ENCODE peak calls at places on chromosomes 16 and 17, in ten cellular contexts. One of them, this sample, is unnamed.
A peak's percentile ranks its signal among the peaks of the same experiment; 100 is the strongest.

GRCh38 chr16:1773703-1774455 is 945 bp upstream of the MRPS34 start:
- DNase-seq in K562: no peak
- DNase-seq in prostate gland: no peak
- DNase-seq in esophagus muscularis mucosa: no peak
- DNase-seq in HL-60: peak; percentile 57
- DNase-seq in H1: no peak
- DNase-seq in GM12878: no peak
- DNase-seq in transverse colon: peak; percentile 50
- DNase-seq in GM23338: no peak
- DNase-seq in spleen: no peak
- DNase-seq in this sample: no peak

GRCh38 chr17:69314246-69315030 is 12.5 kb downstream of the ABCA5 start:
- DNase-seq in GM23338: peak; percentile 33
- DNase-seq in K562: no peak
- DNase-seq in transverse colon: no peak
- DNase-seq in H1: no peak
- DNase-seq in prostate gland: no peak
- DNase-seq in GM12878: no peak
- DNase-seq in esophagus muscularis mucosa: no peak
- DNase-seq in spleen: no peak
- DNase-seq in HL-60: no peak
- DNase-seq in this sample: no peak

GRCh38 chr17:17366941-17367885 is 64.0 kb downstream of the NT5M start:
- DNase-seq in HL-60: peak; percentile 41
- DNase-seq in transverse colon: no peak
- DNase-seq in prostate gland: no peak
- DNase-seq in GM23338: no peak
- DNase-seq in K562: no peak
- DNase-seq in spleen: peak; percentile 74
- DNase-seq in H1: no peak
- DNase-seq in GM12878: no peak
- DNase-seq in esophagus muscularis mucosa: no peak
- DNase-seq in this sample: no peak

GRCh38 chr17:56424005-56424404 is 169.5 kb upstream of the NOG start:
- DNase-seq in HL-60: no peak
- DNase-seq in prostate gland: no peak
- DNase-seq in GM23338: no peak
- DNase-seq in K562: no peak
- DNase-seq in GM12878: no peak
- DNase-seq in transverse colon: no peak
- DNase-seq in esophagus muscularis mucosa: no peak
- DNase-seq in spleen: no peak
- DNase-seq in H1: no peak
- DNase-seq in this sample: no peak

GRCh38 chr17:4747847-4748246 is 8.1 kb upstream of the CXCL16 start:
- DNase-seq in esophagus muscularis mucosa: no peak
- DNase-seq in H1: no peak
- DNase-seq in GM12878: no peak
- DNase-seq in K562: no peak
- DNase-seq in prostate gland: no peak
- DNase-seq in transverse colon: no peak
- DNase-seq in GM23338: no peak
- DNase-seq in HL-60: no peak
- DNase-seq in spleen: no peak
- DNase-seq in this sample: no peak

GRCh38 chr16:47886631-47887415 is 269.0 kb downstream of the ABCC12 start:
- DNase-seq in esophagus muscularis mucosa: peak; percentile 80
- DNase-seq in prostate gland: no peak
- DNase-seq in GM12878: no peak
- DNase-seq in spleen: no peak
- DNase-seq in GM23338: no peak
- DNase-seq in H1: no peak
- DNase-seq in HL-60: no peak
- DNase-seq in transverse colon: no peak
- DNase-seq in K562: no peak
- DNase-seq in this sample: no peak

GRCh38 chr16:49593423-49594040 is 219.9 kb downstream of the C16orf78 start:
- DNase-seq in H1: peak; percentile 47
- DNase-seq in GM23338: no peak
- DNase-seq in HL-60: no peak
- DNase-seq in K562: no peak
- DNase-seq in esophagus muscularis mucosa: no peak
- DNase-seq in GM12878: no peak
- DNase-seq in transverse colon: no peak
- DNase-seq in spleen: peak; percentile 41
- DNase-seq in prostate gland: no peak
- DNase-seq in this sample: no peak

GRCh38 chr17:76816590-76817135 is 51.5 kb upstream of the MGAT5B start:
- DNase-seq in prostate gland: peak; percentile 10
- DNase-seq in GM12878: no peak
- DNase-seq in spleen: no peak
- DNase-seq in H1: peak; percentile 69
- DNase-seq in HL-60: peak; percentile 17
- DNase-seq in K562: peak; percentile 73
- DNase-seq in esophagus muscularis mucosa: no peak
- DNase-seq in GM23338: peak; percentile 88
- DNase-seq in transverse colon: peak; percentile 31
- DNase-seq in this sample: no peak

GRCh38 chr17:28398280-28398981 is 7.6 kb downstream of the SLC46A1 start:
- DNase-seq in H1: no peak
- DNase-seq in prostate gland: no peak
- DNase-seq in esophagus muscularis mucosa: no peak
- DNase-seq in transverse colon: no peak
- DNase-seq in GM23338: no peak
- DNase-seq in spleen: no peak
- DNase-seq in GM12878: no peak
- DNase-seq in K562: no peak
- DNase-seq in HL-60: no peak
- DNase-seq in this sample: no peak

GRCh38 chr16:31344712-31345111 is 10.3 kb upstream of the ITGAX start:
- DNase-seq in prostate gland: no peak
- DNase-seq in K562: no peak
- DNase-seq in GM12878: peak; percentile 62
- DNase-seq in transverse colon: no peak
- DNase-seq in HL-60: no peak
- DNase-seq in H1: no peak
- DNase-seq in GM23338: no peak
- DNase-seq in esophagus muscularis mucosa: no peak
- DNase-seq in spleen: no peak
- DNase-seq in this sample: peak; percentile 61
- TF ChIP-seq POLR2AphosphoS5 in prostate gland: no peak
- TF ChIP-seq POLR2AphosphoS5 in K562: no peak
- TF ChIP-seq POLR2AphosphoS5 in GM12878: no peak
- TF ChIP-seq POLR2AphosphoS5 in transverse colon: no peak
- TF ChIP-seq POLR2AphosphoS5 in HL-60: no peak
- TF ChIP-seq POLR2AphosphoS5 in H1: no peak
- TF ChIP-seq POLR2AphosphoS5 in GM23338: no peak
- TF ChIP-seq POLR2AphosphoS5 in esophagus muscularis mucosa: no peak
- TF ChIP-seq POLR2AphosphoS5 in spleen: no peak
- TF ChIP-seq POLR2AphosphoS5 in this sample: no peak

GRCh38 chr17:2059837-2060658 is 5.1 kb downstream of the HIC1 start:
- DNase-seq in transverse colon: no peak
- DNase-seq in prostate gland: no peak
- DNase-seq in GM23338: no peak
- DNase-seq in esophagus muscularis mucosa: no peak
- DNase-seq in HL-60: no peak
- DNase-seq in H1: no peak
- DNase-seq in spleen: no peak
- DNase-seq in K562: no peak
- DNase-seq in GM12878: no peak
- DNase-seq in this sample: no peak
- H3K27ac ChIP-seq in transverse colon: peak overlapping the region; percentile 90
- H3K27ac ChIP-seq in prostate gland: peak overlapping the region; percentile 75
- H3K27ac ChIP-seq in GM23338: no peak overlapping the region
- H3K27ac ChIP-seq in esophagus muscularis mucosa: peak overlapping the region; percentile 97
- H3K27ac ChIP-seq in HL-60: peak overlapping the region; percentile 66
- H3K27ac ChIP-seq in H1: no peak overlapping the region
- H3K27ac ChIP-seq in spleen: peak overlapping the region; percentile 88
- H3K27ac ChIP-seq in K562: no peak overlapping the region
- H3K27ac ChIP-seq in GM12878: peak overlapping the region; percentile 84
- H3K27ac ChIP-seq in this sample: peak overlapping the region; percentile 39

GRCh38 chr16:68526143-68526781 is 12.8 kb upstream of the ZFP90 start:
- DNase-seq in H1: no peak
- DNase-seq in prostate gland: no peak
- DNase-seq in K562: no peak
- DNase-seq in spleen: no peak
- DNase-seq in HL-60: no peak
- DNase-seq in GM23338: no peak
- DNase-seq in esophagus muscularis mucosa: no peak
- DNase-seq in GM12878: no peak
- DNase-seq in transverse colon: no peak
- DNase-seq in this sample: no peak

GRCh38 chr16:68529931-68530667 is 9.0 kb upstream of the ZFP90 start:
- DNase-seq in H1: peak; percentile 94
- DNase-seq in K562: peak; percentile 82
- DNase-seq in GM12878: peak; percentile 62
- DNase-seq in spleen: peak; percentile 95
- DNase-seq in HL-60: peak; percentile 65
- DNase-seq in esophagus muscularis mucosa: peak; percentile 98
- DNase-seq in prostate gland: peak; percentile 90
- DNase-seq in GM23338: peak; percentile 97
- DNase-seq in transverse colon: peak; percentile 93
- DNase-seq in this sample: peak; percentile 93

GRCh38 chr16:68526782-68527145 is 12.3 kb upstream of the ZFP90 start:
- DNase-seq in HL-60: no peak
- DNase-seq in transverse colon: no peak
- DNase-seq in prostate gland: no peak
- DNase-seq in GM12878: no peak
- DNase-seq in esophagus muscularis mucosa: no peak
- DNase-seq in GM23338: no peak
- DNase-seq in K562: no peak
- DNase-seq in H1: no peak
- DNase-seq in spleen: peak; percentile 63
- DNase-seq in this sample: no peak

GRCh38 chr16:68529608-68529930 is 9.5 kb upstream of the ZFP90 start:
- DNase-seq in spleen: no peak
- DNase-seq in HL-60: no peak
- DNase-seq in K562: no peak
- DNase-seq in prostate gland: no peak
- DNase-seq in GM12878: no peak
- DNase-seq in GM23338: no peak
- DNase-seq in esophagus muscularis mucosa: no peak
- DNase-seq in transverse colon: no peak
- DNase-seq in H1: no peak
- DNase-seq in this sample: no peak

GRCh38 chr16:68528686-68529379 is 10.3 kb upstream of the ZFP90 start:
- DNase-seq in GM23338: peak; percentile 93
- DNase-seq in HL-60: peak; percentile 65
- DNase-seq in transverse colon: peak; percentile 91
- DNase-seq in spleen: peak; percentile 96
- DNase-seq in prostate gland: peak; percentile 84
- DNase-seq in H1: peak; percentile 94
- DNase-seq in K562: peak; percentile 81
- DNase-seq in esophagus muscularis mucosa: peak; percentile 96
- DNase-seq in GM12878: peak; percentile 39
- DNase-seq in this sample: peak; percentile 91
- TF ChIP-seq POLR2AphosphoS5 in GM23338: no peak
- TF ChIP-seq POLR2AphosphoS5 in HL-60: no peak
- TF ChIP-seq POLR2AphosphoS5 in transverse colon: no peak
- TF ChIP-seq POLR2AphosphoS5 in spleen: peak; percentile 63
- TF ChIP-seq POLR2AphosphoS5 in prostate gland: peak; percentile 62
- TF ChIP-seq POLR2AphosphoS5 in H1: no peak
- TF ChIP-seq POLR2AphosphoS5 in K562: no peak
- TF ChIP-seq POLR2AphosphoS5 in esophagus muscularis mucosa: peak; percentile 48
- TF ChIP-seq POLR2AphosphoS5 in GM12878: no peak
- TF ChIP-seq POLR2AphosphoS5 in this sample: no peak

GRCh38 chr17:50905460-50905803 is 39.3 kb upstream of the TOB1 start:
- DNase-seq in esophagus muscularis mucosa: no peak
- DNase-seq in GM23338: peak; percentile 51
- DNase-seq in prostate gland: no peak
- DNase-seq in K562: no peak
- DNase-seq in GM12878: no peak
- DNase-seq in HL-60: no peak
- DNase-seq in transverse colon: no peak
- DNase-seq in H1: no peak
- DNase-seq in spleen: no peak
- DNase-seq in this sample: no peak
- H3K27ac ChIP-seq in esophagus muscularis mucosa: peak overlapping the region; percentile 89
- H3K27ac ChIP-seq in GM23338: peak overlapping the region; percentile 19
- H3K27ac ChIP-seq in prostate gland: peak overlapping the region; percentile 95
- H3K27ac ChIP-seq in K562: no peak overlapping the region
- H3K27ac ChIP-seq in GM12878: no peak overlapping the region
- H3K27ac ChIP-seq in HL-60: no peak overlapping the region
- H3K27ac ChIP-seq in transverse colon: peak overlapping the region; percentile 90
- H3K27ac ChIP-seq in H1: no peak overlapping the region
- H3K27ac ChIP-seq in spleen: peak overlapping the region; percentile 69
- H3K27ac ChIP-seq in this sample: peak overlapping the region; percentile 94

DNA sequence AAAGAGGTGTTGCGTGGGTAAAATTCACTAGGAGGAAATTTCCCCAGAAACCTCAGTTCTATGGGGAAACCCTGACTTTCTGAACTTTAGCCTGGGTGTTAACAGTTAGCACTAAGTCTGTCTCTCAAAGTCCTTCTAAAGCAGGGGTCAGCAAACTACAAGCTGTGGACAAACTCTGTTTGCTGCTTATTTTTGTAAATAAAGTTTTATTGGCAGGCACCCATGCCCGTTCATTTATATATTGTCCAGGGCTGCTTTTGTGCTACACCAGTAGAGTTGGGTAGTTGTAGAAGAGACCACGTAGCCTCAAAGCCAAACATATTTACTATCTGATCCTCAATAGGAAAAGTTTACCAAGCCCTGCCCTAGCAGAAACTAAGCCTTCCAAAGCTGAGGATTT is 159.7 kb downstream of the USP31 start:
- DNase-seq in H1: no peak
- DNase-seq in prostate gland: no peak
- DNase-seq in esophagus muscularis mucosa: no peak
- DNase-seq in transverse colon: no peak
- DNase-seq in GM23338: no peak
- DNase-seq in spleen: no peak
- DNase-seq in K562: no peak
- DNase-seq in HL-60: no peak
- DNase-seq in GM12878: no peak
- DNase-seq in this sample: no peak
- TF ChIP-seq POLR2AphosphoS5 in H1: no peak
- TF ChIP-seq POLR2AphosphoS5 in prostate gland: no peak
- TF ChIP-seq POLR2AphosphoS5 in esophagus muscularis mucosa: no peak
- TF ChIP-seq POLR2AphosphoS5 in transverse colon: no peak
- TF ChIP-seq POLR2AphosphoS5 in GM23338: no peak
- TF ChIP-seq POLR2AphosphoS5 in spleen: no peak
- TF ChIP-seq POLR2AphosphoS5 in K562: no peak
- TF ChIP-seq POLR2AphosphoS5 in HL-60: no peak
- TF ChIP-seq POLR2AphosphoS5 in GM12878: no peak
- TF ChIP-seq POLR2AphosphoS5 in this sample: no peak

GRCh38 chr16:57627184-57627871 is 1.1 kb upstream of the ADGRG1 start:
- DNase-seq in prostate gland: no peak
- DNase-seq in esophagus muscularis mucosa: no peak
- DNase-seq in K562: no peak
- DNase-seq in H1: no peak
- DNase-seq in spleen: no peak
- DNase-seq in GM23338: peak; percentile 71
- DNase-seq in HL-60: no peak
- DNase-seq in GM12878: no peak
- DNase-seq in transverse colon: no peak
- DNase-seq in this sample: no peak
- H3K27ac ChIP-seq in prostate gland: peak overlapping the region; percentile 54
- H3K27ac ChIP-seq in esophagus muscularis mucosa: peak overlapping the region; percentile 64
- H3K27ac ChIP-seq in K562: no peak overlapping the region
- H3K27ac ChIP-seq in H1: no peak overlapping the region
- H3K27ac ChIP-seq in spleen: no peak overlapping the region
- H3K27ac ChIP-seq in GM23338: no peak overlapping the region
- H3K27ac ChIP-seq in HL-60: no peak overlapping the region
- H3K27ac ChIP-seq in GM12878: no peak overlapping the region
- H3K27ac ChIP-seq in transverse colon: peak overlapping the region; percentile 21
- H3K27ac ChIP-seq in this sample: peak overlapping the region; percentile 78